ENCODE peak calls at places on chromosomes 5 and 9, in nine cellular contexts. One of them, this sample, is unnamed.
A peak's percentile ranks its signal among the peaks of the same experiment; 100 is the strongest.

GRCh38 chr9:109561137-109561536 is 63.0 kb upstream of the PTPN3 start:
- DNase-seq in activated effector memory CD4-positive, alpha-beta T cell treated with Interleukin-2 at 50 U/mL for 16 hours: no peak
- DNase-seq in choroid plexus epithelial cell: no peak
- DNase-seq in aorta: no peak
- DNase-seq in GM06990: no peak
- DNase-seq in MCF 10A: no peak
- DNase-seq in cardiac fibroblast: no peak
- DNase-seq in activated T-cell treated with anti-CD3 and anti-CD28 coated beads, Interleukin-2, amount 50 U/mL, for 72 hours: no peak
- DNase-seq in AG09319: no peak
- DNase-seq in this sample: no peak

GRCh38 chr5:136374003-136374402 is 8.7 kb upstream of the TRPC7 start:
- DNase-seq in activated effector memory CD4-positive, alpha-beta T cell treated with Interleukin-2 at 50 U/mL for 16 hours: no peak
- DNase-seq in choroid plexus epithelial cell: peak; percentile 65
- DNase-seq in aorta: no peak
- DNase-seq in GM06990: no peak
- DNase-seq in MCF 10A: peak; percentile 62
- DNase-seq in cardiac fibroblast: no peak
- DNase-seq in activated T-cell treated with anti-CD3 and anti-CD28 coated beads, Interleukin-2, amount 50 U/mL, for 72 hours: no peak
- DNase-seq in AG09319: no peak
- DNase-seq in this sample: peak; percentile 25

GRCh38 chr5:168537176-168537575 is 8.1 kb downstream of the FBLL1 start:
- DNase-seq in activated effector memory CD4-positive, alpha-beta T cell treated with Interleukin-2 at 50 U/mL for 16 hours: no peak
- DNase-seq in choroid plexus epithelial cell: no peak
- DNase-seq in aorta: no peak
- DNase-seq in GM06990: no peak
- DNase-seq in MCF 10A: no peak
- DNase-seq in cardiac fibroblast: no peak
- DNase-seq in activated T-cell treated with anti-CD3 and anti-CD28 coated beads, Interleukin-2, amount 50 U/mL, for 72 hours: no peak
- DNase-seq in AG09319: no peak
- DNase-seq in this sample: no peak

GRCh38 chr5:175902013-175902412 is 30.6 kb downstream of the CPLX2 start:
- DNase-seq in activated effector memory CD4-positive, alpha-beta T cell treated with Interleukin-2 at 50 U/mL for 16 hours: no peak
- DNase-seq in choroid plexus epithelial cell: no peak
- DNase-seq in aorta: no peak
- DNase-seq in GM06990: no peak
- DNase-seq in MCF 10A: no peak
- DNase-seq in cardiac fibroblast: no peak
- DNase-seq in activated T-cell treated with anti-CD3 and anti-CD28 coated beads, Interleukin-2, amount 50 U/mL, for 72 hours: no peak
- DNase-seq in AG09319: no peak
- DNase-seq in this sample: no peak

GRCh38 chr9:135962696-135963307 is 1.6 kb upstream of the UBAC1 start:
- DNase-seq in activated effector memory CD4-positive, alpha-beta T cell treated with Interleukin-2 at 50 U/mL for 16 hours: no peak
- DNase-seq in choroid plexus epithelial cell: no peak
- DNase-seq in aorta: no peak
- DNase-seq in GM06990: no peak
- DNase-seq in MCF 10A: no peak
- DNase-seq in cardiac fibroblast: no peak
- DNase-seq in activated T-cell treated with anti-CD3 and anti-CD28 coated beads, Interleukin-2, amount 50 U/mL, for 72 hours: no peak
- DNase-seq in AG09319: no peak
- DNase-seq in this sample: no peak

GRCh38 chr9:136856541-136857141 is 4.5 kb downstream of the MAMDC4 start:
- DNase-seq in activated effector memory CD4-positive, alpha-beta T cell treated with Interleukin-2 at 50 U/mL for 16 hours: no peak
- DNase-seq in choroid plexus epithelial cell: no peak
- DNase-seq in aorta: no peak
- DNase-seq in GM06990: peak; percentile 8
- DNase-seq in MCF 10A: no peak
- DNase-seq in cardiac fibroblast: no peak
- DNase-seq in activated T-cell treated with anti-CD3 and anti-CD28 coated beads, Interleukin-2, amount 50 U/mL, for 72 hours: no peak
- DNase-seq in AG09319: no peak
- DNase-seq in this sample: no peak

GRCh38 chr9:13576101-13576500 is 296.6 kb upstream of the MPDZ start:
- DNase-seq in activated effector memory CD4-positive, alpha-beta T cell treated with Interleukin-2 at 50 U/mL for 16 hours: no peak
- DNase-seq in choroid plexus epithelial cell: no peak
- DNase-seq in aorta: no peak
- DNase-seq in GM06990: no peak
- DNase-seq in MCF 10A: no peak
- DNase-seq in cardiac fibroblast: peak; percentile 54
- DNase-seq in activated T-cell treated with anti-CD3 and anti-CD28 coated beads, Interleukin-2, amount 50 U/mL, for 72 hours: no peak
- DNase-seq in AG09319: no peak
- DNase-seq in this sample: peak; percentile 55

GRCh38 chr5:89286320-89286719 is 403.3 kb upstream of the MEF2C start:
- DNase-seq in activated effector memory CD4-positive, alpha-beta T cell treated with Interleukin-2 at 50 U/mL for 16 hours: no peak
- DNase-seq in choroid plexus epithelial cell: no peak
- DNase-seq in aorta: no peak
- DNase-seq in GM06990: no peak
- DNase-seq in MCF 10A: no peak
- DNase-seq in cardiac fibroblast: no peak
- DNase-seq in activated T-cell treated with anti-CD3 and anti-CD28 coated beads, Interleukin-2, amount 50 U/mL, for 72 hours: no peak
- DNase-seq in AG09319: no peak
- DNase-seq in this sample: no peak

GRCh38 chr5:154713615-154714125 is 41.5 kb upstream of the LARP1 start:
- DNase-seq in activated effector memory CD4-positive, alpha-beta T cell treated with Interleukin-2 at 50 U/mL for 16 hours: no peak
- DNase-seq in choroid plexus epithelial cell: peak; percentile 39
- DNase-seq in aorta: no peak
- DNase-seq in GM06990: no peak
- DNase-seq in MCF 10A: no peak
- DNase-seq in cardiac fibroblast: peak; percentile 14
- DNase-seq in activated T-cell treated with anti-CD3 and anti-CD28 coated beads, Interleukin-2, amount 50 U/mL, for 72 hours: no peak
- DNase-seq in AG09319: no peak
- DNase-seq in this sample: peak; percentile 26

GRCh38 chr5:55997742-55998351 is 3.1 kb upstream of the IL6ST start:
- DNase-seq in activated effector memory CD4-positive, alpha-beta T cell treated with Interleukin-2 at 50 U/mL for 16 hours: no peak
- DNase-seq in choroid plexus epithelial cell: peak; percentile 36
- DNase-seq in aorta: no peak
- DNase-seq in GM06990: no peak
- DNase-seq in MCF 10A: peak; percentile 56
- DNase-seq in cardiac fibroblast: no peak
- DNase-seq in activated T-cell treated with anti-CD3 and anti-CD28 coated beads, Interleukin-2, amount 50 U/mL, for 72 hours: peak; percentile 40
- DNase-seq in AG09319: no peak
- DNase-seq in this sample: peak; percentile 68

GRCh38 chr9:107770716-107771115 is 281.1 kb upstream of the KLF4 start:
- DNase-seq in activated effector memory CD4-positive, alpha-beta T cell treated with Interleukin-2 at 50 U/mL for 16 hours: no peak
- DNase-seq in choroid plexus epithelial cell: no peak
- DNase-seq in aorta: no peak
- DNase-seq in GM06990: no peak
- DNase-seq in MCF 10A: no peak
- DNase-seq in cardiac fibroblast: no peak
- DNase-seq in activated T-cell treated with anti-CD3 and anti-CD28 coated beads, Interleukin-2, amount 50 U/mL, for 72 hours: no peak
- DNase-seq in AG09319: no peak
- DNase-seq in this sample: no peak

GRCh38 chr5:117888688-117889087 is 1099.7 kb downstream of the DTWD2 start:
- DNase-seq in activated effector memory CD4-positive, alpha-beta T cell treated with Interleukin-2 at 50 U/mL for 16 hours: no peak
- DNase-seq in choroid plexus epithelial cell: peak; percentile 34
- DNase-seq in aorta: no peak
- DNase-seq in GM06990: peak; percentile 21
- DNase-seq in MCF 10A: peak; percentile 14
- DNase-seq in cardiac fibroblast: peak; percentile 46
- DNase-seq in activated T-cell treated with anti-CD3 and anti-CD28 coated beads, Interleukin-2, amount 50 U/mL, for 72 hours: no peak
- DNase-seq in AG09319: no peak
- DNase-seq in this sample: no peak

GRCh38 chr9:124259273-124260078 is 1.7 kb downstream of the NEK6 start:
- DNase-seq in activated effector memory CD4-positive, alpha-beta T cell treated with Interleukin-2 at 50 U/mL for 16 hours: no peak
- DNase-seq in choroid plexus epithelial cell: peak; percentile 74
- DNase-seq in aorta: peak; percentile 91
- DNase-seq in GM06990: no peak
- DNase-seq in MCF 10A: peak; percentile 93
- DNase-seq in cardiac fibroblast: peak; percentile 91
- DNase-seq in activated T-cell treated with anti-CD3 and anti-CD28 coated beads, Interleukin-2, amount 50 U/mL, for 72 hours: no peak
- DNase-seq in AG09319: peak; percentile 67
- DNase-seq in this sample: peak; percentile 93

GRCh38 chr5:168014423-168014822 is 277.0 kb upstream of the WWC1 start:
- DNase-seq in activated effector memory CD4-positive, alpha-beta T cell treated with Interleukin-2 at 50 U/mL for 16 hours: no peak
- DNase-seq in choroid plexus epithelial cell: no peak
- DNase-seq in aorta: no peak
- DNase-seq in GM06990: no peak
- DNase-seq in MCF 10A: no peak
- DNase-seq in cardiac fibroblast: no peak
- DNase-seq in activated T-cell treated with anti-CD3 and anti-CD28 coated beads, Interleukin-2, amount 50 U/mL, for 72 hours: no peak
- DNase-seq in AG09319: no peak
- DNase-seq in this sample: no peak

GRCh38 chr9:114168281-114169028 is 13.1 kb downstream of the COL27A1 start:
- DNase-seq in activated effector memory CD4-positive, alpha-beta T cell treated with Interleukin-2 at 50 U/mL for 16 hours: no peak
- DNase-seq in choroid plexus epithelial cell: no peak
- DNase-seq in aorta: no peak
- DNase-seq in GM06990: no peak
- DNase-seq in MCF 10A: no peak
- DNase-seq in cardiac fibroblast: no peak
- DNase-seq in activated T-cell treated with anti-CD3 and anti-CD28 coated beads, Interleukin-2, amount 50 U/mL, for 72 hours: no peak
- DNase-seq in AG09319: no peak
- DNase-seq in this sample: no peak

GRCh38 chr5:93893050-93893449 is 151.7 kb upstream of the POU5F2 start:
- DNase-seq in activated effector memory CD4-positive, alpha-beta T cell treated with Interleukin-2 at 50 U/mL for 16 hours: no peak
- DNase-seq in choroid plexus epithelial cell: no peak
- DNase-seq in aorta: no peak
- DNase-seq in GM06990: no peak
- DNase-seq in MCF 10A: no peak
- DNase-seq in cardiac fibroblast: no peak
- DNase-seq in activated T-cell treated with anti-CD3 and anti-CD28 coated beads, Interleukin-2, amount 50 U/mL, for 72 hours: no peak
- DNase-seq in AG09319: no peak
- DNase-seq in this sample: no peak

GRCh38 chr5:41156739-41157138 is 56.6 kb downstream of the C6 start:
- DNase-seq in activated effector memory CD4-positive, alpha-beta T cell treated with Interleukin-2 at 50 U/mL for 16 hours: no peak
- DNase-seq in choroid plexus epithelial cell: peak; percentile 70
- DNase-seq in aorta: no peak
- DNase-seq in GM06990: no peak
- DNase-seq in MCF 10A: peak; percentile 84
- DNase-seq in cardiac fibroblast: peak; percentile 75
- DNase-seq in activated T-cell treated with anti-CD3 and anti-CD28 coated beads, Interleukin-2, amount 50 U/mL, for 72 hours: no peak
- DNase-seq in AG09319: peak; percentile 8
- DNase-seq in this sample: peak; percentile 79

GRCh38 chr5:76673125-76673524 is 42.8 kb upstream of the F2R start:
- DNase-seq in activated effector memory CD4-positive, alpha-beta T cell treated with Interleukin-2 at 50 U/mL for 16 hours: no peak
- DNase-seq in choroid plexus epithelial cell: no peak
- DNase-seq in aorta: no peak
- DNase-seq in GM06990: no peak
- DNase-seq in MCF 10A: no peak
- DNase-seq in cardiac fibroblast: no peak
- DNase-seq in activated T-cell treated with anti-CD3 and anti-CD28 coated beads, Interleukin-2, amount 50 U/mL, for 72 hours: no peak
- DNase-seq in AG09319: no peak
- DNase-seq in this sample: no peak

GRCh38 chr9:78369644-78370219 is 72.8 kb downstream of the PSAT1 start:
- DNase-seq in activated effector memory CD4-positive, alpha-beta T cell treated with Interleukin-2 at 50 U/mL for 16 hours: peak; percentile 6
- DNase-seq in choroid plexus epithelial cell: peak; percentile 88
- DNase-seq in aorta: peak; percentile 65
- DNase-seq in GM06990: no peak
- DNase-seq in MCF 10A: peak; percentile 81
- DNase-seq in cardiac fibroblast: peak; percentile 87
- DNase-seq in activated T-cell treated with anti-CD3 and anti-CD28 coated beads, Interleukin-2, amount 50 U/mL, for 72 hours: peak; percentile 47
- DNase-seq in AG09319: peak; percentile 24
- DNase-seq in this sample: peak; percentile 74

GRCh38 chr5:34959323-34959722 is 30.0 kb downstream of the DNAJC21 start:
- DNase-seq in activated effector memory CD4-positive, alpha-beta T cell treated with Interleukin-2 at 50 U/mL for 16 hours: no peak
- DNase-seq in choroid plexus epithelial cell: peak; percentile 93
- DNase-seq in aorta: no peak
- DNase-seq in GM06990: peak; percentile 43
- DNase-seq in MCF 10A: peak; percentile 48
- DNase-seq in cardiac fibroblast: peak; percentile 15
- DNase-seq in activated T-cell treated with anti-CD3 and anti-CD28 coated beads, Interleukin-2, amount 50 U/mL, for 72 hours: peak; percentile 14
- DNase-seq in AG09319: no peak
- DNase-seq in this sample: peak; percentile 38

GRCh38 chr5:68544091-68544655 is 328.6 kb downstream of the PIK3R1 start:
- DNase-seq in activated effector memory CD4-positive, alpha-beta T cell treated with Interleukin-2 at 50 U/mL for 16 hours: no peak
- DNase-seq in choroid plexus epithelial cell: no peak
- DNase-seq in aorta: no peak
- DNase-seq in GM06990: no peak
- DNase-seq in MCF 10A: no peak
- DNase-seq in cardiac fibroblast: no peak
- DNase-seq in activated T-cell treated with anti-CD3 and anti-CD28 coated beads, Interleukin-2, amount 50 U/mL, for 72 hours: no peak
- DNase-seq in AG09319: no peak
- DNase-seq in this sample: no peak

GRCh38 chr5:177310757-177311173 is 933 bp downstream of the MXD3 start:
- DNase-seq in activated effector memory CD4-positive, alpha-beta T cell treated with Interleukin-2 at 50 U/mL for 16 hours: no peak
- DNase-seq in choroid plexus epithelial cell: peak; percentile 36
- DNase-seq in aorta: no peak
- DNase-seq in GM06990: peak; percentile 60
- DNase-seq in MCF 10A: peak; percentile 36
- DNase-seq in cardiac fibroblast: peak; percentile 35
- DNase-seq in activated T-cell treated with anti-CD3 and anti-CD28 coated beads, Interleukin-2, amount 50 U/mL, for 72 hours: peak; percentile 33
- DNase-seq in AG09319: no peak
- DNase-seq in this sample: no peak

GRCh38 chr5:89697581-89697980 is 712.0 kb downstream of the CETN3 start:
- DNase-seq in activated effector memory CD4-positive, alpha-beta T cell treated with Interleukin-2 at 50 U/mL for 16 hours: no peak
- DNase-seq in choroid plexus epithelial cell: no peak
- DNase-seq in aorta: no peak
- DNase-seq in GM06990: no peak
- DNase-seq in MCF 10A: no peak
- DNase-seq in cardiac fibroblast: no peak
- DNase-seq in activated T-cell treated with anti-CD3 and anti-CD28 coated beads, Interleukin-2, amount 50 U/mL, for 72 hours: no peak
- DNase-seq in AG09319: no peak
- DNase-seq in this sample: no peak

GRCh38 chr5:65969539-65970393 is 43.4 kb downstream of the ERBIN start:
- DNase-seq in activated effector memory CD4-positive, alpha-beta T cell treated with Interleukin-2 at 50 U/mL for 16 hours: no peak
- DNase-seq in choroid plexus epithelial cell: no peak
- DNase-seq in aorta: no peak
- DNase-seq in GM06990: no peak
- DNase-seq in MCF 10A: no peak
- DNase-seq in cardiac fibroblast: no peak
- DNase-seq in activated T-cell treated with anti-CD3 and anti-CD28 coated beads, Interleukin-2, amount 50 U/mL, for 72 hours: no peak
- DNase-seq in AG09319: no peak
- DNase-seq in this sample: no peak

GRCh38 chr5:90547072-90547536 is 11.5 kb upstream of the ADGRV1 start:
- DNase-seq in activated effector memory CD4-positive, alpha-beta T cell treated with Interleukin-2 at 50 U/mL for 16 hours: no peak
- DNase-seq in choroid plexus epithelial cell: no peak
- DNase-seq in aorta: no peak
- DNase-seq in GM06990: no peak
- DNase-seq in MCF 10A: no peak
- DNase-seq in cardiac fibroblast: no peak
- DNase-seq in activated T-cell treated with anti-CD3 and anti-CD28 coated beads, Interleukin-2, amount 50 U/mL, for 72 hours: no peak
- DNase-seq in AG09319: no peak
- DNase-seq in this sample: no peak

GRCh38 chr9:84271004-84271886 is 69.3 kb downstream of the SLC28A3 start:
- DNase-seq in activated effector memory CD4-positive, alpha-beta T cell treated with Interleukin-2 at 50 U/mL for 16 hours: no peak
- DNase-seq in choroid plexus epithelial cell: peak; percentile 89
- DNase-seq in aorta: peak; percentile 70
- DNase-seq in GM06990: no peak
- DNase-seq in MCF 10A: no peak
- DNase-seq in cardiac fibroblast: peak; percentile 79
- DNase-seq in activated T-cell treated with anti-CD3 and anti-CD28 coated beads, Interleukin-2, amount 50 U/mL, for 72 hours: peak; percentile 69
- DNase-seq in AG09319: peak; percentile 16
- DNase-seq in this sample: peak; percentile 33

GRCh38 chr9:134299883-134300282 is 26.4 kb upstream of the RXRA start:
- DNase-seq in activated effector memory CD4-positive, alpha-beta T cell treated with Interleukin-2 at 50 U/mL for 16 hours: no peak
- DNase-seq in choroid plexus epithelial cell: no peak
- DNase-seq in aorta: peak; percentile 35
- DNase-seq in GM06990: no peak
- DNase-seq in MCF 10A: no peak
- DNase-seq in cardiac fibroblast: no peak
- DNase-seq in activated T-cell treated with anti-CD3 and anti-CD28 coated beads, Interleukin-2, amount 50 U/mL, for 72 hours: no peak
- DNase-seq in AG09319: no peak
- DNase-seq in this sample: no peak

GRCh38 chr9:69334310-69334709 is 9.3 kb downstream of the ENTREP1 start:
- DNase-seq in activated effector memory CD4-positive, alpha-beta T cell treated with Interleukin-2 at 50 U/mL for 16 hours: no peak
- DNase-seq in choroid plexus epithelial cell: no peak
- DNase-seq in aorta: no peak
- DNase-seq in GM06990: no peak
- DNase-seq in MCF 10A: no peak
- DNase-seq in cardiac fibroblast: no peak
- DNase-seq in activated T-cell treated with anti-CD3 and anti-CD28 coated beads, Interleukin-2, amount 50 U/mL, for 72 hours: no peak
- DNase-seq in AG09319: no peak
- DNase-seq in this sample: no peak

GRCh38 chr5:118270506-118270905 is 717.8 kb downstream of the DTWD2 start:
- DNase-seq in activated effector memory CD4-positive, alpha-beta T cell treated with Interleukin-2 at 50 U/mL for 16 hours: no peak
- DNase-seq in choroid plexus epithelial cell: no peak
- DNase-seq in aorta: no peak
- DNase-seq in GM06990: no peak
- DNase-seq in MCF 10A: no peak
- DNase-seq in cardiac fibroblast: no peak
- DNase-seq in activated T-cell treated with anti-CD3 and anti-CD28 coated beads, Interleukin-2, amount 50 U/mL, for 72 hours: no peak
- DNase-seq in AG09319: no peak
- DNase-seq in this sample: no peak

GRCh38 chr5:173498871-173499470 is 117.5 kb downstream of the BOD1 start:
- DNase-seq in activated effector memory CD4-positive, alpha-beta T cell treated with Interleukin-2 at 50 U/mL for 16 hours: no peak
- DNase-seq in choroid plexus epithelial cell: peak; percentile 35
- DNase-seq in aorta: no peak
- DNase-seq in GM06990: no peak
- DNase-seq in MCF 10A: no peak
- DNase-seq in cardiac fibroblast: no peak
- DNase-seq in activated T-cell treated with anti-CD3 and anti-CD28 coated beads, Interleukin-2, amount 50 U/mL, for 72 hours: no peak
- DNase-seq in AG09319: no peak
- DNase-seq in this sample: no peak

GRCh38 chr5:141623197-141623596 is 4.4 kb upstream of the DIAPH1 start:
- DNase-seq in activated effector memory CD4-positive, alpha-beta T cell treated with Interleukin-2 at 50 U/mL for 16 hours: no peak
- DNase-seq in choroid plexus epithelial cell: peak; percentile 65
- DNase-seq in aorta: no peak
- DNase-seq in GM06990: peak; percentile 48
- DNase-seq in MCF 10A: no peak
- DNase-seq in cardiac fibroblast: no peak
- DNase-seq in activated T-cell treated with anti-CD3 and anti-CD28 coated beads, Interleukin-2, amount 50 U/mL, for 72 hours: peak; percentile 41
- DNase-seq in AG09319: no peak
- DNase-seq in this sample: no peak